ENCODE peak calls at places on chromosomes 12 and 14, in four cellular contexts. G is WTC11, Z is K562, F is HepG2. C is an unnamed sample.

GRCh38 chr14:22280497-22281321 is 308.3 kb downstream of the DAD1 start:
- DNase-seq in G (no peak), F (no peak), Z (no peak), C (no peak)

GRCh38 chr12:65100140-65100539 is 21.0 kb downstream of the WIF1 start:
- DNase-seq in Z (no peak), G (no peak), F (peak), C (no peak)

GRCh38 chr14:103290056-103290455 is 44.0 kb upstream of the EIF5 start:
- DNase-seq in F (no peak), Z (no peak), G (no peak), C (no peak)

GRCh38 chr12:109463776-109464175 is 13.3 kb downstream of the KCTD10 start:
- DNase-seq in F (no peak), G (no peak), Z (no peak), C (no peak)

GRCh38 chr12:100661300-100661951 is 87.9 kb downstream of the GAS2L3 start:
- DNase-seq in Z (no peak), F (no peak), G (no peak), C (no peak)

GRCh38 chr14:57833304-57833703 is 32.6 kb downstream of the SLC35F4 start:
- DNase-seq in Z (no peak), G (no peak), F (no peak), C (peak)

GRCh38 chr12:28578361-28578760 is 388.1 kb downstream of the CCDC91 start:
- DNase-seq in Z (no peak), F (no peak), G (no peak), C (no peak)

GRCh38 chr14:73231874-73232851 is 5.1 kb upstream of the PAPLN start:
- DNase-seq in Z (peak), G (peak), F (peak), C (peak)

GRCh38 chr14:54116163-54116562 is 159.5 kb upstream of the BMP4 start:
- DNase-seq in Z (no peak), G (no peak), F (no peak), C (no peak)

GRCh38 chr12:70245458-70245857 is 2.2 kb downstream of the CNOT2 start:
- DNase-seq in F (no peak), G (no peak), Z (no peak), C (no peak)

GRCh38 chr12:49580572-49581535 is 12.9 kb upstream of the MCRS1 start:
- DNase-seq in G (peak), Z (peak), F (peak), C (peak)

GRCh38 chr12:124713436-124714082 is 146.1 kb upstream of the NCOR2 start:
- DNase-seq in G (no peak), Z (no peak), F (no peak), C (no peak)

GRCh38 chr12:110896559-110896958 is 23.8 kb downstream of the MYL2 start:
- DNase-seq in G (no peak), F (no peak), Z (no peak), C (no peak)

GRCh38 chr12:26058308-26058707 is 66.5 kb downstream of the BHLHE41 start:
- DNase-seq in Z (peak), G (no peak), F (no peak), C (peak)

GRCh38 chr12:40168868-40169267 is 55.9 kb upstream of the LRRK2 start:
- DNase-seq in G (no peak), F (no peak), Z (no peak), C (no peak)

GRCh38 chr14:78356406-78356805 is 186.2 kb downstream of the NRXN3 start:
- DNase-seq in G (peak), Z (no peak), F (no peak), C (no peak)

GRCh38 chr14:100762089-100762515 is 35.4 kb downstream of the DLK1 start:
- DNase-seq in Z (no peak), F (peak), G (no peak), C (no peak)

GRCh38 chr12:212383-212798 is 1.6 kb downstream of the SLC6A12 start:
- DNase-seq in G (no peak), F (no peak), Z (no peak), C (no peak)

GRCh38 chr14:105891221-105891602 is 364.8 kb downstream of the TMEM121 start:
- DNase-seq in G (no peak), Z (no peak), F (no peak), C (no peak)

GRCh38 chr12:131098178-131098981 is 144.7 kb downstream of the ADGRD1 start:
- DNase-seq in F (no peak), Z (no peak), G (peak), C (no peak)

GRCh38 chr14:32620724-32621123 is 291.6 kb downstream of the AKAP6 start:
- DNase-seq in F (no peak), G (no peak), Z (no peak), C (no peak)

GRCh38 chr14:21680072-21680471 is 6.5 kb upstream of the OR4E1 start:
- DNase-seq in F (no peak), Z (no peak), G (no peak), C (no peak)

GRCh38 chr12:49933793-49934192 is 16.7 kb upstream of the AQP2 start:
- DNase-seq in G (no peak), F (no peak), Z (no peak), C (no peak)

GRCh38 chr12:128708789-128709188 is 115.0 kb downstream of the SLC15A4 start:
- DNase-seq in F (no peak), Z (no peak), G (no peak), C (no peak)

GRCh38 chr12:647039-647712 is 16.1 kb downstream of the NINJ2 start:
- DNase-seq in F (no peak), G (no peak), Z (peak), C (no peak)

GRCh38 chr12:92065018-92065499 is 80.6 kb downstream of the BTG1 start:
- DNase-seq in F (peak), G (no peak), Z (no peak), C (peak)

GRCh38 chr12:27257104-27257848 is 13.2 kb downstream of the STK38L start:
- DNase-seq in G (no peak), Z (no peak), F (no peak), C (no peak)

GRCh38 chr14:93326196-93326595 is 6.6 kb downstream of the BTBD7 start:
- DNase-seq in Z (no peak), G (no peak), F (no peak), C (no peak)

GRCh38 chr14:97162621-97163020 is 365.4 kb downstream of the VRK1 start:
- DNase-seq in G (no peak), Z (no peak), F (no peak), C (no peak)

GRCh38 chr12:98253207-98253606 is 262.2 kb upstream of the TMPO start:
- DNase-seq in F (no peak), G (no peak), Z (no peak), C (no peak)

GRCh38 chr12:94149781-94150482 is 1.6 kb downstream of the PLXNC1 start:
- DNase-seq in Z (no peak), F (no peak), G (peak), C (no peak)

GRCh38 chr12:104544836-104545235 is 88.1 kb downstream of the CHST11 start:
- DNase-seq in Z (no peak), F (no peak), G (no peak), C (no peak)

GRCh38 chr14:50745401-50746058 is 77.4 kb upstream of the SAV1 start:
- DNase-seq in F (no peak), G (no peak), Z (no peak), C (no peak)
- TF ChIP-seq JUN in F (no peak), G (no peak), Z (no peak), C (no peak)

DNA sequence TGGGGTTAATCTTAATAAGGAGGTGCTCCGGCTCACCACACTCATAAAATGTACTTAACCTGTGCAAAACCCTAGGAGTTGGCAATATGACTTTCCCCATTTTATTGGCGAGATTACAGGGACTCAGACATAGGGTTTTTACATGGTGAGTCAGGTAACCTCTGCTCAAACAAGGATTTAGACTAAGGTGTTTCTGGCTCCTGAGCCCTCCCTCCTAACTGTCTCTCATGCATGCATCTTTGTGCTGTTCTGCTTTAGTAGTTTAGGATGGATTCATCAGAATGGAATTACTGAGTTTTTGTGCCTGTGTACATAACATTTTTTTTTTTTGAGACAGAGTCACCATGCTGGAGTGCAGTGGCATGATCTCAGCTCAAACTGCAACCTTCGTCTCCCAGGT is 993.3 kb upstream of the TMEM132C start:
- DNase-seq in Z (no peak), F (no peak), G (no peak), C (no peak)
- TF ChIP-seq HMGXB4 in Z (no peak), F (no peak), G (no peak), C (no peak)

GRCh38 chr12:51448618-51449256 is 24.1 kb downstream of the SLC4A8 start:
- DNase-seq in F (no peak), Z (no peak), G (no peak), C (no peak)

GRCh38 chr12:51450333-51450732 is 25.7 kb downstream of the SLC4A8 start:
- DNase-seq in F (no peak), Z (no peak), G (no peak), C (no peak)

GRCh38 chr12:51449569-51450246 is 25.1 kb downstream of the SLC4A8 start:
- DNase-seq in Z (no peak), G (no peak), F (no peak), C (no peak)

DNA sequence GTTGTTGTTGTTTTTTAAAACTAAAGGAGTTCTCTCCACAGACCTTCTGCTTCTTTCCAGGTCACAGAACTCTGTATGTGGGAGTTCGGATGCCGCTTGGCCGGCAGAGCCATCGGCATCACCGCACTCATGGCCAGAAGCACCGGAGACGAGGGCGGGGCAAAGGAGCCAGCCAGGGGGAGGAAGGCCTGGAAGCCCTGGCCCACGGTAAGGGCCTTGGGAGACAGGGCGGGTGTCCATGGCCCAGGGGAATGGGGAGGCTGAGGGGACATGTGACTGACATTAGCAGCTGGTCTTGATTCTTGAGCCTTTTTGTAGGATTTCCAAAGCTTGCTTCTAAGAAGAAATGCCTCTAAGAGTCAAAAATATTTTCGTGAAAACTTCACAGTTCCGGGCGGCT is 26.2 kb downstream of the SLC4A8 start:
- DNase-seq in Z (no peak), F (no peak), G (peak), C (no peak)
- TF ChIP-seq JUN in Z (no peak), F (no peak), G (no peak), C (no peak)

DNA sequence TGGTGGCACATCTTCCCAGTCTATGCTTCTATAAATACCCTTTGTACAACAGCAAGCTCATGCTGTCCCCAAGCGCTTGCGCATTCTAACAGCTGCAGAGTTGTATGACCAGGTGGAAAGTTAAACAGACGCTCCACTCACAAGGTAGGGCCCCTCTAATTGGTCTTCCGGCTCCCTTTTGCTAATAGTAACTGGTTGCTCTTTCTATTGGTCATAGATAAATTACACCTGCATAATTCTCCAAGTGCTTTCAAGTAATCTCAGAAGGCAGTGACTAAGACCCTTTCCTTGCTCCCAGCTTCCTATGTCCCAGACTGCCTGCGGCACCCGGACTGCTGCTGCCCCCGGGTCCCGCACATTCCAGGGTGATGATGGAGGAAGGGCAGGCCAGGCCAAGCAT is 6.1 kb upstream of the TSPAN9 start:
- DNase-seq in G (no peak), Z (no peak), F (peak), C (no peak)
- TF ChIP-seq HMGXB4 in G (no peak), Z (no peak), F (no peak), C (no peak)

DNA sequence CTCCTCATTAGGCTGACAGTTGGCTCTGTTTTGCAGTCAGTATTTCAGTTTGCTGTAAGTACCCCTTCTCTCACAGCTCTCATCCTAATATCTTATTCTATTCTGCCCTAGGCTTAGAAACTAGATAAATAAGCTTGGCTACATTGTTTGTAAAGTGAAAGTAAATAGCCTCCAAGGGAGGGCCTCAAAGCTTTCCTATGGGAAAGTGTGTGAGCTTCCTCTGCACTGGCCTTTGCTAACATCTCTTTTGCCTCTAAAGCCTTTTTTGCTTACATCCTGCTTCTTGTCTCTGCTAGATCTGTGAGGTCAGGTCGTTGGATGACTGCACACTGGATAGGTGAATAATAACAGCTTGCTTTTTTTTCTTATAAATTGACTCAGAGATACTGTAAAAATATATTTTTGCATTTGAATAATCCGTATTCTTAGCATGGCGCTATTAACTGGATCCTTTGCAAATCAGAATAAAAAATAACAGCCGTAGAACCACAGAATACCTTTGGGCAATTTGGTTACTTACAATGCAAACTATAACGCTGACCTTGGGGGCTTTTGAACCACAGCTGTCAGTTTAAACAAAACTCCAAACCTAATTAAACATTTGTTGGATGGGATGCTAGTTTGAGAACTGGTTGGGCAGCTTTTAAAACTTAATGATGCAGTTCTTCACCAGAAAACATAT is 55.1 kb downstream of the TTC6 start:
- DNase-seq in G (no peak), Z (no peak), F (peak), C (no peak)
- TF ChIP-seq JUN in G (no peak), Z (no peak), F (no peak), C (no peak)

GRCh38 chr12:129911437-129912049 is 7.7 kb upstream of the TMEM132D start:
- DNase-seq in F (peak), G (peak), Z (peak), C (peak)
- TF ChIP-seq HMGXB4 in F (no peak), G (no peak), Z (no peak), C (no peak)

GRCh38 chr14:43937001-43937400 is 570.1 kb downstream of the FSCB start:
- DNase-seq in G (no peak), Z (no peak), F (no peak), C (no peak)
- TF ChIP-seq JUN in G (no peak), Z (no peak), F (no peak), C (no peak)

C was measured in A549.